ENCODE peak calls at places on chromosomes 16 and 17, in five cellular contexts. D, A, N, W and L are unnamed samples.

GRCh38 chr16:1379054-1379862 is 27.5 kb downstream of the GNPTG start:
- DNase-seq in N (peak), A (peak), D (peak), W (peak), L (peak)

GRCh38 chr16:88770459-88771293 is 14.3 kb downstream of the PIEZO1 start:
- DNase-seq in N (no peak), D (no peak), W (no peak), A (peak), L (peak)

GRCh38 chr17:5373112-5373511 is 46.4 kb downstream of the NUP88 start:
- DNase-seq in N (no peak), W (no peak), D (no peak), A (no peak), L (no peak)

GRCh38 chr17:48541574-48542113 is 3.3 kb downstream of the HOXB2 start:
- DNase-seq in A (no peak), N (no peak), W (no peak), D (no peak), L (peak)

GRCh38 chr16:4501071-4501478 is 24.9 kb downstream of the HMOX2 start:
- DNase-seq in A (no peak), W (no peak), N (peak), D (no peak), L (no peak)

GRCh38 chr16:55437627-55438026 is 41.4 kb upstream of the MMP2 start:
- DNase-seq in D (no peak), A (no peak), W (no peak), N (no peak), L (no peak)

GRCh38 chr17:63426041-63426916 is 19.8 kb downstream of the CYB561 start:
- DNase-seq in N (no peak), W (no peak), D (no peak), A (no peak), L (no peak)

GRCh38 chr16:89121691-89122321 is 28.2 kb downstream of the ACSF3 start:
- DNase-seq in W (no peak), D (no peak), A (no peak), N (no peak), L (no peak)

GRCh38 chr16:86343111-86343642 is 167.2 kb upstream of the FOXF1 start:
- DNase-seq in N (no peak), D (no peak), W (peak), A (no peak), L (no peak)

GRCh38 chr17:57955183-57955952 is at the start of gene CUEDC1:
- DNase-seq in A (peak), D (peak), N (peak), W (no peak), L (peak)

GRCh38 chr16:53159781-53160436 is 105.1 kb downstream of the CHD9 start:
- DNase-seq in A (peak), W (peak), N (peak), D (peak), L (peak)

GRCh38 chr17:77473615-77474226 is 333.0 kb downstream of the SEC14L1 start:
- DNase-seq in W (no peak), A (no peak), N (no peak), D (no peak), L (peak)

GRCh38 chr17:81576621-81577277 is 24.6 kb upstream of the FAAP100 start:
- DNase-seq in N (no peak), W (no peak), D (no peak), A (no peak), L (no peak)

GRCh38 chr16:56938664-56939513 is 6.9 kb downstream of the HERPUD1 start:
- DNase-seq in A (no peak), D (peak), N (no peak), W (no peak), L (peak)

GRCh38 chr16:797120-797420 is 3.5 kb downstream of the GNG13 start:
- DNase-seq in W (no peak), A (no peak), N (no peak), D (no peak), L (no peak)

GRCh38 chr17:63497708-63498483 is 21.0 kb downstream of the ACE start:
- DNase-seq in D (no peak), N (no peak), A (peak), W (no peak), L (no peak)

GRCh38 chr17:42879596-42879985 is 21.0 kb upstream of the G6PC1 start:
- DNase-seq in A (no peak), D (no peak), W (no peak), N (no peak), L (no peak)

GRCh38 chr17:79000396-79001189 is 9.0 kb downstream of the CANT1 start:
- DNase-seq in N (no peak), A (no peak), W (no peak), D (no peak), L (no peak)